ENCODE peak calls at places on chromosomes 12 and 14, in nine cellular contexts. D is colonic mucosa; I is pancreas; H is epithelial cell of esophagus; J is NCI-H146; Z is lower leg skin; G is stimulated activated CD8-positive, alpha-beta memory T cell treated with anti-CD3 and anti-CD28 coated beads, Interleukin-4, amount 100 ng/mL, for 1 hour; E is BE2C; K is kidney glomerular epithelial cell. C is an unnamed sample.

GRCh38 chr12:66877886-66878285 is 199.0 kb upstream of the GRIP1 start:
- DNase-seq in G (no peak), E (no peak), Z (no peak), H (no peak), I (no peak), J (no peak), K (no peak), D (no peak), C (no peak)

GRCh38 chr12:100753837-100754236 is 40.7 kb upstream of the ANO4 start:
- DNase-seq in E (no peak), K (peak), I (no peak), Z (no peak), H (peak), D (no peak), J (peak), G (no peak), C (no peak)

GRCh38 chr12:22230280-22230794 is 104.2 kb downstream of the ST8SIA1 start:
- DNase-seq in H (peak), G (no peak), J (no peak), D (no peak), Z (no peak), I (no peak), E (no peak), K (peak), C (no peak)

GRCh38 chr12:109767991-109768900 is 54.6 kb downstream of the FAM222A start:
- DNase-seq in E (peak), J (no peak), H (no peak), Z (peak), K (no peak), G (no peak), D (no peak), I (no peak), C (no peak)

GRCh38 chr12:80966001-80966400 is 28.3 kb upstream of the LIN7A start:
- DNase-seq in D (no peak), I (no peak), H (no peak), J (no peak), E (no peak), G (no peak), K (no peak), Z (no peak), C (no peak)

GRCh38 chr12:81797100-81797499 is 38.0 kb upstream of the PPFIA2 start:
- DNase-seq in J (peak), G (no peak), K (no peak), Z (no peak), D (no peak), I (no peak), E (no peak), H (peak), C (no peak)

GRCh38 chr12:71626768-71627167 is 36.9 kb downstream of the ZFC3H1 start:
- DNase-seq in Z (no peak), K (no peak), H (peak), E (no peak), J (no peak), G (no peak), I (no peak), D (no peak), C (no peak)

GRCh38 chr12:81086342-81086741 is 8.5 kb downstream of the ACSS3 start:
- DNase-seq in K (peak), G (no peak), Z (no peak), D (no peak), H (peak), I (no peak), E (no peak), J (peak), C (no peak)

GRCh38 chr12:105076098-105076497 is 8.2 kb downstream of the ALDH1L2 start:
- DNase-seq in J (no peak), I (no peak), G (no peak), E (no peak), Z (no peak), D (no peak), H (peak), K (no peak), C (no peak)

GRCh38 chr12:27807063-27807703 is 27.1 kb upstream of the MANSC4 start:
- DNase-seq in E (no peak), I (no peak), G (no peak), D (no peak), J (no peak), Z (no peak), H (no peak), K (no peak), C (peak)

GRCh38 chr14:26276757-26277156 is 321.1 kb downstream of the NOVA1 start:
- DNase-seq in Z (no peak), I (no peak), E (no peak), H (no peak), D (no peak), J (peak), G (no peak), K (no peak), C (no peak)

GRCh38 chr14:67883717-67884116 is 64.1 kb downstream of the RAD51B start:
- DNase-seq in G (no peak), E (no peak), K (no peak), J (no peak), Z (no peak), H (peak), I (no peak), D (no peak), C (peak)

GRCh38 chr12:95820096-95820703 is 29.6 kb upstream of the NTN4 start:
- DNase-seq in E (peak), J (peak), G (no peak), I (peak), K (peak), D (peak), H (peak), Z (no peak), C (no peak)

GRCh38 chr14:90518941-90519256 is 122.1 kb downstream of the CALM1 start:
- DNase-seq in G (no peak), D (peak), I (no peak), Z (no peak), J (peak), E (no peak), H (peak), K (no peak), C (peak)

GRCh38 chr12:118611295-118611694 is 234.9 kb downstream of the SUDS3 start:
- DNase-seq in H (no peak), D (no peak), Z (no peak), E (no peak), K (no peak), G (no peak), I (peak), J (peak), C (no peak)

GRCh38 chr12:69468237-69469026 is 1.8 kb upstream of the FRS2 start:
- DNase-seq in J (no peak), E (no peak), H (peak), D (no peak), G (no peak), K (no peak), Z (no peak), I (no peak), C (no peak)

C was measured in immature natural killer cell.